ENCODE peak calls at places on chromosomes 11 and 22, in five cellular contexts. B is neural crest cell; C is coronary artery; H is heart left ventricle; Y is CD8-positive, alpha-beta T cell. T is an unnamed sample.

GRCh38 chr11:122399375-122399774 is 256.1 kb upstream of the UBASH3B start:
- DNase-seq in Y (no peak), H (no peak), B (no peak), C (no peak), T (no peak)

GRCh38 chr22:27636716-27637503 is 164.6 kb downstream of the MN1 start:
- DNase-seq in C (no peak), B (no peak), Y (no peak), H (no peak), T (no peak)

GRCh38 chr11:1153105-1153950 is 4.4 kb upstream of the MUC5AC start:
- DNase-seq in Y (no peak), C (peak; percentile 70), H (no peak), B (no peak), T (peak; percentile 8)

GRCh38 chr11:45609902-45610301 is 55.5 kb downstream of the CHST1 start:
- DNase-seq in H (no peak), B (no peak), Y (no peak), C (peak; percentile 28), T (no peak)

GRCh38 chr22:48262596-48263430 is 1500.4 kb downstream of the TBC1D22A start:
- DNase-seq in H (no peak), Y (no peak), B (no peak), C (no peak), T (no peak)

GRCh38 chr11:44625759-44626523 is 60.5 kb downstream of the CD82 start:
- DNase-seq in B (no peak), H (no peak), Y (no peak), C (peak; percentile 64), T (peak; percentile 6)

GRCh38 chr11:115085461-115086220 is 407.3 kb downstream of the NXPE2 start:
- DNase-seq in C (no peak), B (no peak), H (no peak), Y (no peak), T (no peak)

GRCh38 chr11:129143335-129143734 is 48.8 kb downstream of the ARHGAP32 start:
- DNase-seq in B (peak; percentile 32), H (peak; percentile 79), C (peak; percentile 90), Y (no peak), T (no peak)

GRCh38 chr11:44611687-44612437 is 46.4 kb downstream of the CD82 start:
- DNase-seq in C (no peak), H (no peak), B (no peak), Y (peak; percentile 55), T (no peak)

GRCh38 chr11:129589190-129589589 is 213.5 kb downstream of the BARX2 start:
- DNase-seq in H (no peak), C (no peak), B (no peak), Y (no peak), T (no peak)

GRCh38 chr11:133928628-133929059 is 28.1 kb downstream of the IGSF9B start:
- DNase-seq in H (no peak), Y (peak; percentile 38), C (no peak), B (no peak), T (no peak)

GRCh38 chr11:95700471-95700817 is 89.1 kb downstream of the FAM76B start:
- DNase-seq in H (no peak), C (no peak), B (no peak), Y (no peak), T (no peak)

GRCh38 chr11:74676596-74676995 is 54.6 kb downstream of the CHRDL2 start:
- DNase-seq in Y (no peak), H (no peak), B (no peak), C (peak; percentile 59), T (no peak)

GRCh38 chr22:40597541-40598453 is 38.7 kb downstream of the MRTFA start:
- DNase-seq in C (no peak), Y (no peak), B (no peak), H (no peak), T (no peak)

GRCh38 chr11:13277719-13278619 is at the start of gene BMAL1:
- DNase-seq in Y (peak; percentile 35), B (peak; percentile 9), H (peak; percentile 87), C (peak; percentile 79), T (peak; percentile 27)

GRCh38 chr11:2462986-2463765 is 18.4 kb downstream of the KCNQ1 start:
- DNase-seq in Y (no peak), H (peak; percentile 88), C (peak; percentile 65), B (no peak), T (no peak)

GRCh38 chr11:124415356-124415923 is 9.2 kb downstream of the OR8B4 start:
- DNase-seq in H (no peak), C (no peak), Y (no peak), B (no peak), T (no peak)

GRCh38 chr11:117520201-117520600 is 192.5 kb downstream of the CEP164 start:
- DNase-seq in Y (no peak), H (no peak), B (no peak), C (no peak), T (no peak)

GRCh38 chr11:69975822-69976221 is 102.3 kb upstream of the ANO1 start:
- DNase-seq in Y (no peak), H (peak; percentile 53), C (no peak), B (no peak), T (no peak)

GRCh38 chr22:27154717-27155116 is 497.3 kb downstream of the MIAT start:
- DNase-seq in C (no peak), Y (no peak), H (no peak), B (no peak), T (no peak)

GRCh38 chr22:16586170-16586569 is 6.4 kb downstream of the CCT8L2 start:
- DNase-seq in C (no peak), B (no peak), H (no peak), Y (no peak), T (no peak)

GRCh38 chr11:134291196-134291595 is 15.0 kb downstream of the GLB1L3 start:
- DNase-seq in Y (no peak), H (no peak), C (no peak), B (no peak), T (no peak)

GRCh38 chr22:48715511-48715910 is 1112.2 kb downstream of the BRD1 start:
- DNase-seq in Y (no peak), C (no peak), H (peak; percentile 13), B (no peak), T (no peak)

GRCh38 chr11:88101881-88102594 is 73.2 kb downstream of the RAB38 start:
- DNase-seq in B (no peak), C (no peak), H (no peak), Y (no peak), T (no peak)

GRCh38 chr22:40560551-40560950 is 76.0 kb downstream of the MRTFA start:
- DNase-seq in B (no peak), C (no peak), Y (no peak), H (no peak), T (no peak)

GRCh38 chr11:1460396-1460795 is 26.2 kb downstream of the MOB2 start:
- DNase-seq in H (no peak), C (peak; percentile 96), B (no peak), Y (no peak), T (no peak)

GRCh38 chr11:587978-588380 is 11.7 kb downstream of the PHRF1 start:
- DNase-seq in C (no peak), H (peak; percentile 58), B (no peak), Y (peak; percentile 44), T (no peak)

GRCh38 chr22:42134033-42135020 is 3.7 kb upstream of the CYP2D6 start:
- DNase-seq in B (no peak), C (no peak), H (no peak), Y (no peak), T (no peak)

GRCh38 chr11:102449651-102450570 is 2.7 kb downstream of the TMEM123 start:
- DNase-seq in H (no peak), C (no peak), Y (no peak), B (no peak), T (no peak)

GRCh38 chr11:102452461-102453285 is at the start of gene TMEM123:
- DNase-seq in Y (peak; percentile 85), H (peak; percentile 93), C (peak; percentile 79), B (peak; percentile 69), T (peak; percentile 68)

GRCh38 chr11:102451041-102451692 is 1.4 kb downstream of the TMEM123 start:
- DNase-seq in B (no peak), Y (no peak), H (no peak), C (no peak), T (no peak)

GRCh38 chr11:102453286-102453797 is 777 bp upstream of the TMEM123 start:
- DNase-seq in C (no peak), B (no peak), H (peak; percentile 63), Y (no peak), T (no peak)

GRCh38 chr11:102451693-102452460 is 688 bp downstream of the TMEM123 start:
- DNase-seq in C (no peak), B (peak; percentile 41), Y (peak; percentile 72), H (peak; percentile 81), T (peak; percentile 48)
- TF ChIP-seq CTCF in C (no peak), B (no peak), Y (peak; percentile 12), H (no peak), T (peak; percentile 25)

DNA sequence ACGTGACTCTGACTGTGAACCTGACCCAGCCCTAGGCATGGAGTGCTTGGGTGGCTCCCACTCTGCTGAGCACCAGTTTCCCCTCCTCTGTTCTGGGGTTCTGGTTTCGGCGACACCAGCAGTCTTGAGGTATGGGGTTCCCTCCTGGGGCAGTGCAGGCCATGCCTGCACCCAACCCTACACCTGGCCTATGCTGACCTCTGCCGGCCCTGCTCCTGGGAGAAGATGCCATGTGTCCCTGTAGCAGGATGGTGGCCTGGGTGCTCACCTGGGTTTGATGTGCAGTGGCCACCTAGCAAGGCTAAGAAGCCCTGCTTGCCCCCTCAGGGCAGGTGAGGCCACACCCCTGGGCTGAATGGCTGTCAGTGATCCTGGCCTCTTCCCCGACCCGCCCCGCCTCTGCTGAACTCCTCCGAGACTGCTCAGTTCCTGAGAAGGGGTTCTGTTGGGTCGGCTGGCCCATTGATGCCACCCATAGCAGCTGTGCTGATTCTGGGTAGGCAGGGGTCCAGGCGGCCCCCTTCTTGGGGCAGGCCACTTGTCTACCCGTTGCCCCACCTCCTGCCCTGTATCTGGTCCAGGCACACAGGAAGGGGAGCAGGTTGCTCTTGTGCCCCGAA is 2.4 kb downstream of the ZDHHC8 start:
- DNase-seq in B (no peak), Y (no peak), C (no peak), H (no peak), T (no peak)
- TF ChIP-seq CTCF in B (no peak), Y (no peak), C (no peak), H (no peak), T (no peak)

GRCh38 chr11:42777776-42778175 is 534.0 kb upstream of the API5 start:
- DNase-seq in C (no peak), H (no peak), B (no peak), Y (no peak), T (no peak)
- TF ChIP-seq CTCF in C (no peak), H (no peak), B (no peak), Y (no peak), T (no peak)

DNA sequence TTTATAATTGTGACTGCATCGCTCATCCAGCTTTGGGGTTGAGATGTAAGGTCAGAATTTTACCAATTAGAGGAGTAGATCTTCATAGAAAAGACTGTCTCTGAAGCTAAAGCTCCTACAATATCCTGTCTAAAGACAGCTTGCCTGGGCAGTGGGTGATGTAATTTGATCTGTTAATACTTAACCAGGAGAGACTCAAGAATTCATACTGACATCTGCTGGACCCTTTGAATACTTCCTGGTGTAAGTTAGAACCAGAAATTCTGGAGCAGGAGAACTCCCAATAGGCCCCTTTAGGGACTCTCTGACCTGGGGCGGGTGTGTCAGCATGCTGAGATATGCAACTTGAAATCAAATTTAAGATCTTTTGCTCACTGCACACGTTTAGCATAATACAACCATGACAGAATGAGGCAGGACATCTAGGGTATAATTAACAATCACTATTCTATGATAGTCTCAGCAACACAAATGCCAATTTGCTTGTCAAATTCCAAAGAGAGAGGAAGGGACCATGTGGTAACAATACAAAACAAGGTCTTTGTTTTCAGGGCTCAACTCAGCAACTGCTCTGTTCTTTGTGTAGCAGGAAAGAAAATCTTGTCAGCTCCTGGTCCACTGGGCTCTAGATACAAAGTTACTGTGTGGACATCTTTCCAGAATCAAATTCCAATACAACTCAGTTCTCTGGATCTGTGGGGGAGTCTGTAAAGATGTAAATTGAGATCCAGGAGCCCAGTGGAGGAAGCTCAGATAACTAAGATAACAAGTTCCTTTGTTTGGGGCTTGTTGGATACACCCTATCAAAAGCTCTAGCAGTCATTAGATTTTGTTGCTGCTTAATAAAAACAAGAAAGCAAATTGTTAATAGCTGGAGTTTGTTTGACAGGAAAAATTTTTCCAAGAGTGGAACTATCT is 144.0 kb downstream of the INSC start:
- DNase-seq in Y (no peak), C (no peak), B (no peak), H (no peak), T (no peak)
- TF ChIP-seq CTCF in Y (no peak), C (no peak), B (no peak), H (no peak), T (peak; percentile 53)